ENCODE peak calls at places on chromosomes 1 and 21, in seven cellular contexts. Z is Peyer's patch, S is right lobe of liver, C is upper lobe of right lung, G is PC-3, D is fibroblast of lung, H is cardiac muscle cell. M is an unnamed sample.

GRCh38 chr21:46675595-46676280 is 40.3 kb downstream of the PRMT2 start:
- DNase-seq in Z (no peak), S (no peak), C (no peak), G (no peak), D (no peak), H (no peak), M (no peak)

GRCh38 chr1:211135342-211135950 is 1.5 kb upstream of the KCNH1 start:
- DNase-seq in Z (no peak), S (no peak), C (no peak), G (peak), D (peak), H (peak), M (peak)

GRCh38 chr21:32719085-32719484 is 8.7 kb downstream of the SYNJ1 start:
- DNase-seq in Z (no peak), S (no peak), C (no peak), G (no peak), D (no peak), H (no peak), M (no peak)

GRCh38 chr1:116738673-116739370 is 15.4 kb upstream of the CD2 start:
- DNase-seq in Z (no peak), S (no peak), C (no peak), G (no peak), D (no peak), H (no peak), M (no peak)

GRCh38 chr1:99745684-99746083 is 20.8 kb downstream of the FRRS1 start:
- DNase-seq in Z (no peak), S (no peak), C (no peak), G (no peak), D (no peak), H (no peak), M (no peak)

GRCh38 chr1:28123461-28123961 is 35.1 kb upstream of the EYA3 start:
- DNase-seq in Z (no peak), S (no peak), C (no peak), G (peak), D (peak), H (no peak), M (no peak)

GRCh38 chr1:203361843-203362524 is 11.1 kb upstream of the FMOD start:
- DNase-seq in Z (peak), S (no peak), C (no peak), G (peak), D (peak), H (no peak), M (no peak)

GRCh38 chr1:185229981-185230380 is 73.0 kb downstream of the SWT1 start:
- DNase-seq in Z (no peak), S (no peak), C (no peak), G (no peak), D (no peak), H (no peak), M (no peak)

GRCh38 chr1:33612877-33613487 is 140.5 kb downstream of the ZSCAN20 start:
- DNase-seq in Z (peak), S (peak), C (no peak), G (peak), D (peak), H (peak), M (peak)

GRCh38 chr21:17462276-17462981 is 50.4 kb upstream of the CXADR start:
- DNase-seq in Z (peak), S (peak), C (no peak), G (peak), D (peak), H (no peak), M (no peak)

GRCh38 chr1:218741852-218742251 is 396.7 kb downstream of the TGFB2 start:
- DNase-seq in Z (no peak), S (no peak), C (no peak), G (no peak), D (no peak), H (no peak), M (no peak)

GRCh38 chr21:38911523-38912354 is 106.0 kb downstream of the ETS2 start:
- DNase-seq in Z (peak), S (peak), C (no peak), G (peak), D (no peak), H (no peak), M (no peak)

GRCh38 chr1:33438364-33439145 is 7.7 kb upstream of the PHC2 start:
- DNase-seq in Z (no peak), S (no peak), C (no peak), G (no peak), D (no peak), H (no peak), M (no peak)

GRCh38 chr1:2832506-2833453 is 31.3 kb upstream of the TTC34 start:
- DNase-seq in Z (no peak), S (no peak), C (no peak), G (no peak), D (no peak), H (no peak), M (no peak)

GRCh38 chr1:27663735-27664119 is 8.3 kb downstream of the IFI6 start:
- DNase-seq in Z (no peak), S (no peak), C (no peak), G (no peak), D (no peak), H (no peak), M (no peak)

GRCh38 chr1:2606806-2607680 is 20.5 kb downstream of the PRXL2B start:
- DNase-seq in Z (no peak), S (peak), C (peak), G (no peak), D (no peak), H (no peak), M (no peak)

GRCh38 chr1:151885479-151885878 is 23.8 kb downstream of the THEM4 start:
- DNase-seq in Z (no peak), S (no peak), C (no peak), G (peak), D (no peak), H (no peak), M (peak)

GRCh38 chr1:175524003-175524402 is 219.4 kb downstream of the TNR start:
- DNase-seq in Z (no peak), S (no peak), C (no peak), G (no peak), D (no peak), H (no peak), M (no peak)

GRCh38 chr1:2783435-2784397 is 17.8 kb downstream of the TTC34 start:
- DNase-seq in Z (peak), S (peak), C (no peak), G (no peak), D (no peak), H (no peak), M (no peak)

GRCh38 chr1:8211620-8212442 is 106.1 kb upstream of the SLC45A1 start:
- DNase-seq in Z (peak), S (no peak), C (peak), G (peak), D (peak), H (no peak), M (no peak)

GRCh38 chr1:60103186-60103585 is 29.6 kb upstream of the C1orf87 start:
- DNase-seq in Z (no peak), S (no peak), C (no peak), G (no peak), D (peak), H (no peak), M (no peak)

GRCh38 chr1:54069792-54070548 is 16.6 kb downstream of the TCEANC2 start:
- DNase-seq in Z (no peak), S (no peak), C (no peak), G (peak), D (peak), H (peak), M (peak)

GRCh38 chr1:187051618-187052232 is 223.0 kb downstream of the PLA2G4A start:
- DNase-seq in Z (no peak), S (no peak), C (no peak), G (peak), D (peak), H (peak), M (peak)

GRCh38 chr21:46009951-46010655 is 28.5 kb downstream of the COL6A1 start:
- DNase-seq in Z (no peak), S (no peak), C (no peak), G (no peak), D (no peak), H (no peak), M (no peak)

GRCh38 chr1:218700666-218701065 is 355.5 kb downstream of the TGFB2 start:
- DNase-seq in Z (no peak), S (no peak), C (no peak), G (no peak), D (no peak), H (no peak), M (no peak)

GRCh38 chr1:182056596-182057366 is 4.7 kb downstream of the ZNF648 start:
- DNase-seq in Z (no peak), S (no peak), C (no peak), G (no peak), D (no peak), H (no peak), M (no peak)

GRCh38 chr21:34034369-34035014 is 38.9 kb upstream of the MRPS6 start:
- DNase-seq in Z (no peak), S (no peak), C (no peak), G (no peak), D (no peak), H (no peak), M (no peak)

GRCh38 chr1:150072959-150073358 is 5.4 kb downstream of the VPS45 start:
- DNase-seq in Z (no peak), S (no peak), C (no peak), G (peak), D (no peak), H (no peak), M (no peak)

GRCh38 chr1:226870323-226871046 is at the start of gene PSEN2:
- DNase-seq in Z (peak), S (peak), C (peak), G (peak), D (peak), H (peak), M (no peak)

GRCh38 chr1:51910182-51910581 is 31.7 kb upstream of the NRDC start:
- DNase-seq in Z (no peak), S (no peak), C (no peak), G (no peak), D (no peak), H (no peak), M (no peak)

GRCh38 chr21:29403922-29404538 is 105.3 kb downstream of the BACH1 start:
- DNase-seq in Z (no peak), S (peak), C (peak), G (no peak), D (no peak), H (no peak), M (no peak)

GRCh38 chr1:208248254-208248935 is 4.2 kb upstream of the PLXNA2 start:
- DNase-seq in Z (no peak), S (no peak), C (no peak), G (no peak), D (no peak), H (no peak), M (no peak)

GRCh38 chr1:37096523-37096922 is 62.2 kb upstream of the GRIK3 start:
- DNase-seq in Z (no peak), S (no peak), C (no peak), G (peak), D (no peak), H (no peak), M (no peak)

GRCh38 chr1:206117151-206117948 is at the start of gene AVPR1B:
- DNase-seq in Z (peak), S (peak), C (peak), G (peak), D (peak), H (peak), M (no peak)

GRCh38 chr1:53557830-53558784 is 98.9 kb downstream of the DMRTB1 start:
- DNase-seq in Z (peak), S (peak), C (peak), G (no peak), D (no peak), H (no peak), M (no peak)

GRCh38 chr1:19321071-19321470 is 8.9 kb downstream of the SLC66A1 start:
- DNase-seq in Z (no peak), S (no peak), C (no peak), G (no peak), D (no peak), H (no peak), M (no peak)

GRCh38 chr1:34740161-34740875 is 14.5 kb upstream of the GJB5 start:
- DNase-seq in Z (no peak), S (no peak), C (no peak), G (no peak), D (peak), H (peak), M (no peak)

GRCh38 chr21:17585875-17586450 is 26.7 kb downstream of the BTG3 start:
- DNase-seq in Z (no peak), S (no peak), C (no peak), G (peak), D (peak), H (peak), M (peak)

DNA sequence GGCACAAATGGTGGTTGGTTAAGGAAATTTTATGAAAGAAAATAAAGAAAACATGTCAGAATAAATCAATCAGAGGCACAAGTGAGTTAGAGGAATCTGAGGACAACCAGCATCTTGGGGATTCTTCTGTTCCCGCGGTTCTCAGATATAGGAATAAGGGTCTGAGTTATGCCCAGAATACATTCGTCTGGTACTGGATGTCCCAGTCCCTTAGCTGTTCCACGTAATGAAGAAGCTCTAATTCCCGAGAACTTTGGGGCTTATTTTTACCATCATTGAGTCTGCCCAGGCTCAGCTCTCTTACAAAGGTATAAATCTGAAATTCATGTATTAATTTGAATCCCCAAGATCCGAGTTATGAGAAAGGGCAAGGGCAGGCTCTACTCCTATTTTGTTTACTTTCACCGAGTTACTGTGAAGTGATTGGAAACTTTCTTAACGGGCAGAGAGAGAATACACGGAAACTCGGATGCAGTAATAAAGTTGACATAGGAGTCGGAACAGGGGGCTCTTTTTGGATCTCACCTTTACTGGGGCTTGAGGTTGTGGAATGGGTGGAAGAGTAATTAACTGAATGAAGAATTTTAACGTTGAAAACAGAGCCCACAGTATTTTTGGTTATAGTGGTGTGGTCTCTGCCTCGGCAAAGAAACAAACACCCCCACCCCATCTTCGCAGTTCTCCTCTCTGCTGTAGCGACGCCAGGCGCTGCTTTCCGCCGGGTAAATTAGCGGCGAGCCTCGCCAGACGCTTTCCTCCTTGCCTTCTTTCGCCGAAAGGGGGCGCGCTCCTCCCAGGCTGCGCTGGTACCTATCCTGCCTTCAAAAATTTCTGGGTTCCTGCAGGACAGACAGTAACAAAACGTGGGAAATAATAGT is 7.1 kb downstream of the PRRX1 start:
- DNase-seq in Z (no peak), S (no peak), C (peak), G (no peak), D (no peak), H (peak), M (no peak)
- TF ChIP-seq CTCF in Z (peak), S (peak), C (peak), G (peak), D (peak), H (peak), M (peak)

DNA sequence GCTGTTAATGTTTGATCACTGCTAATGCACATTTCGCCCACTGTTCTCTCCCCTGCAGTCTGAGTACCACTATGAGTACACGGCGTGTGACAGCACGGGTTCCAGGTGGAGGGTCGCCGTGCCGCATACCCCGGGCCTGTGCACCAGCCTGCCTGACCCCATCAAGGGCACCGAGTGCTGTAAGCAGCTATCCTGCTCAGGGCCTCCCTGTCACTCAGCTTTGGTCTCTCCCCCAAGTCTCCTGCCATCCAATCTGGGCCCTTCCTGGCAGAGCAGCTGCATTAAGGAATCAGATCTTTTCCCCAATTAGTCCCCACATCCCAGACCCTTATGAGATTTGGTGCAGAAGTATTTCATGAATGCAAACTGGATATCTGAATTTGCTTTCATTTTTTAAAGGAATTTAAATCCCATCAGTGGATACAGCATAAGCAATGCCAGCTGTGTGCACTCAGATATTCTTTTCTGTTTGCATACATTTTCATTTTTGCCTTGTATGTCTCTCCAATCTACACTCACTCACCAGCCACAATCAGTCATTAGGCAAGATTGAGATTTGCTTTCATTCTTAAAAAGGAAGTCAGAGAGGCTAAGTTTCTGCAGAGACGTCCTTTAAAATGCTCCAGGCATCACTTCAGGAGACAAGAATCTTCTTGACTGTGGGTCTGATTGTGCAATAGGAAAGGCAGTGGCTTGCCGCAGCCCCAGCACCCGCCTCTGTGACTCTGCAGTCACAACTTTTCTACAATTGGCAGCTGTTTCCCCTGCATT is 48.1 kb downstream of the ELAPOR1 start:
- DNase-seq in Z (peak), S (no peak), C (peak), G (peak), D (peak), H (no peak), M (no peak)
- H3K4me3 ChIP-seq in Z (no peak), S (no peak), C (peak), G (no peak), D (peak), H (no peak), M (no peak)

GRCh38 chr1:156584813-156585212 is 5.3 kb downstream of the TTC24 start:
- DNase-seq in Z (no peak), S (no peak), C (no peak), G (peak), D (no peak), H (peak), M (no peak)
- TF ChIP-seq CTCF in Z (no peak), S (no peak), C (no peak), G (peak), D (no peak), H (no peak), M (peak)

GRCh38 chr1:201469645-201470074 is 672 bp upstream of the PHLDA3 start:
- DNase-seq in Z (no peak), S (no peak), C (no peak), G (no peak), D (no peak), H (no peak), M (no peak)
- H3K4me3 ChIP-seq in Z (no peak), S (no peak), C (peak), G (peak), D (peak), H (peak), M (peak)

M was measured in LNCaP clone FGC.